ENCODE peak calls at places on chromosomes 3 and 15, in eight cellular contexts. One of them, this sample, is unnamed.

GRCh38 chr3:73786346-73786807 is 161.6 kb upstream of the PDZRN3 start:
- DNase-seq in iPS-NIHi11: no peak
- DNase-seq in activated gamma-delta T cell treated with Interleukin-2 at 50 U/mL for 16 hours: no peak
- DNase-seq in dermis blood vessel endothelial cell: no peak
- DNase-seq in ELR: peak; percentile 82
- DNase-seq in astrocyte of the spinal cord: peak; percentile 94
- DNase-seq in T-helper 17 cell: no peak
- DNase-seq in anterior cingulate cortex: no peak
- DNase-seq in this sample: peak; percentile 87

GRCh38 chr15:75186044-75186443 is 15.6 kb upstream of the C15orf39 start:
- DNase-seq in dermis blood vessel endothelial cell: no peak
- DNase-seq in T-helper 17 cell: no peak
- DNase-seq in anterior cingulate cortex: no peak
- DNase-seq in ELR: no peak
- DNase-seq in astrocyte of the spinal cord: no peak
- DNase-seq in activated gamma-delta T cell treated with Interleukin-2 at 50 U/mL for 16 hours: no peak
- DNase-seq in iPS-NIHi11: no peak
- DNase-seq in this sample: no peak

GRCh38 chr3:179175358-179175757 is 27.2 kb downstream of the PIK3CA start:
- DNase-seq in activated gamma-delta T cell treated with Interleukin-2 at 50 U/mL for 16 hours: no peak
- DNase-seq in dermis blood vessel endothelial cell: no peak
- DNase-seq in iPS-NIHi11: no peak
- DNase-seq in anterior cingulate cortex: no peak
- DNase-seq in ELR: no peak
- DNase-seq in astrocyte of the spinal cord: no peak
- DNase-seq in T-helper 17 cell: no peak
- DNase-seq in this sample: no peak

GRCh38 chr3:79767194-79767952 is 425 bp downstream of the ROBO1 start:
- DNase-seq in dermis blood vessel endothelial cell: peak; percentile 52
- DNase-seq in ELR: peak; percentile 33
- DNase-seq in activated gamma-delta T cell treated with Interleukin-2 at 50 U/mL for 16 hours: no peak
- DNase-seq in T-helper 17 cell: no peak
- DNase-seq in astrocyte of the spinal cord: peak; percentile 52
- DNase-seq in iPS-NIHi11: peak; percentile 14
- DNase-seq in anterior cingulate cortex: no peak
- DNase-seq in this sample: peak; percentile 9

GRCh38 chr15:66389859-66390382 is 3.2 kb downstream of the MAP2K1 start:
- DNase-seq in astrocyte of the spinal cord: no peak
- DNase-seq in dermis blood vessel endothelial cell: peak; percentile 52
- DNase-seq in iPS-NIHi11: no peak
- DNase-seq in activated gamma-delta T cell treated with Interleukin-2 at 50 U/mL for 16 hours: no peak
- DNase-seq in ELR: peak; percentile 23
- DNase-seq in T-helper 17 cell: no peak
- DNase-seq in anterior cingulate cortex: no peak
- DNase-seq in this sample: no peak

GRCh38 chr3:9715127-9715526 is 11.5 kb downstream of the CPNE9 start:
- DNase-seq in T-helper 17 cell: no peak
- DNase-seq in ELR: peak; percentile 8
- DNase-seq in dermis blood vessel endothelial cell: no peak
- DNase-seq in anterior cingulate cortex: no peak
- DNase-seq in activated gamma-delta T cell treated with Interleukin-2 at 50 U/mL for 16 hours: no peak
- DNase-seq in iPS-NIHi11: peak; percentile 87
- DNase-seq in astrocyte of the spinal cord: no peak
- DNase-seq in this sample: no peak

GRCh38 chr3:176075046-176075445 is 1122.2 kb downstream of the TBL1XR1 start:
- DNase-seq in dermis blood vessel endothelial cell: no peak
- DNase-seq in ELR: no peak
- DNase-seq in activated gamma-delta T cell treated with Interleukin-2 at 50 U/mL for 16 hours: no peak
- DNase-seq in astrocyte of the spinal cord: no peak
- DNase-seq in iPS-NIHi11: no peak
- DNase-seq in T-helper 17 cell: no peak
- DNase-seq in anterior cingulate cortex: no peak
- DNase-seq in this sample: no peak

GRCh38 chr15:60399246-60399915 is 1.6 kb upstream of the ANXA2 start:
- DNase-seq in iPS-NIHi11: no peak
- DNase-seq in astrocyte of the spinal cord: no peak
- DNase-seq in activated gamma-delta T cell treated with Interleukin-2 at 50 U/mL for 16 hours: no peak
- DNase-seq in anterior cingulate cortex: no peak
- DNase-seq in ELR: peak; percentile 67
- DNase-seq in T-helper 17 cell: no peak
- DNase-seq in dermis blood vessel endothelial cell: no peak
- DNase-seq in this sample: no peak

GRCh38 chr3:136842294-136842693 is 19.7 kb upstream of the NCK1 start:
- DNase-seq in iPS-NIHi11: no peak
- DNase-seq in T-helper 17 cell: no peak
- DNase-seq in dermis blood vessel endothelial cell: no peak
- DNase-seq in astrocyte of the spinal cord: no peak
- DNase-seq in anterior cingulate cortex: no peak
- DNase-seq in activated gamma-delta T cell treated with Interleukin-2 at 50 U/mL for 16 hours: no peak
- DNase-seq in ELR: no peak
- DNase-seq in this sample: no peak

GRCh38 chr15:95024388-95024787 is 793.0 kb downstream of the MCTP2 start:
- DNase-seq in iPS-NIHi11: peak; percentile 10
- DNase-seq in dermis blood vessel endothelial cell: peak; percentile 60
- DNase-seq in activated gamma-delta T cell treated with Interleukin-2 at 50 U/mL for 16 hours: no peak
- DNase-seq in astrocyte of the spinal cord: peak; percentile 50
- DNase-seq in anterior cingulate cortex: no peak
- DNase-seq in T-helper 17 cell: no peak
- DNase-seq in ELR: peak; percentile 36
- DNase-seq in this sample: no peak

GRCh38 chr15:93049914-93050534 is 39.0 kb downstream of the RGMA start:
- DNase-seq in anterior cingulate cortex: no peak
- DNase-seq in iPS-NIHi11: no peak
- DNase-seq in T-helper 17 cell: no peak
- DNase-seq in ELR: no peak
- DNase-seq in activated gamma-delta T cell treated with Interleukin-2 at 50 U/mL for 16 hours: peak; percentile 63
- DNase-seq in astrocyte of the spinal cord: no peak
- DNase-seq in dermis blood vessel endothelial cell: no peak
- DNase-seq in this sample: no peak

GRCh38 chr3:161395115-161395514 is 23.8 kb upstream of the SPTSSB start:
- DNase-seq in anterior cingulate cortex: no peak
- DNase-seq in iPS-NIHi11: no peak
- DNase-seq in dermis blood vessel endothelial cell: no peak
- DNase-seq in activated gamma-delta T cell treated with Interleukin-2 at 50 U/mL for 16 hours: peak; percentile 29
- DNase-seq in T-helper 17 cell: no peak
- DNase-seq in ELR: no peak
- DNase-seq in astrocyte of the spinal cord: no peak
- DNase-seq in this sample: no peak

GRCh38 chr15:36947035-36947719 is 153.2 kb downstream of the MEIS2 start:
- DNase-seq in astrocyte of the spinal cord: no peak
- DNase-seq in anterior cingulate cortex: no peak
- DNase-seq in iPS-NIHi11: no peak
- DNase-seq in T-helper 17 cell: no peak
- DNase-seq in activated gamma-delta T cell treated with Interleukin-2 at 50 U/mL for 16 hours: no peak
- DNase-seq in dermis blood vessel endothelial cell: no peak
- DNase-seq in ELR: no peak
- DNase-seq in this sample: no peak

GRCh38 chr15:87711011-87711410 is 545.5 kb downstream of the NTRK3 start:
- DNase-seq in iPS-NIHi11: no peak
- DNase-seq in astrocyte of the spinal cord: peak; percentile 8
- DNase-seq in ELR: no peak
- DNase-seq in T-helper 17 cell: no peak
- DNase-seq in activated gamma-delta T cell treated with Interleukin-2 at 50 U/mL for 16 hours: no peak
- DNase-seq in anterior cingulate cortex: no peak
- DNase-seq in dermis blood vessel endothelial cell: no peak
- DNase-seq in this sample: no peak